ENCODE peak calls at places on chromosomes 3 and 15, in nine cellular contexts. One of them, this sample, is unnamed.

GRCh38 chr3:43347774-43348173 is 61.4 kb downstream of the SNRK start:
- DNase-seq in lower leg skin: no peak
- DNase-seq in testis: no peak
- DNase-seq in GM12892: no peak
- DNase-seq in A549: no peak
- DNase-seq in heart left ventricle: no peak
- DNase-seq in GM12878: no peak
- DNase-seq in suprapubic skin: peak
- DNase-seq in gastrocnemius medialis: no peak
- DNase-seq in this sample: no peak

GRCh38 chr15:41832875-41833274 is 5.0 kb downstream of the JMJD7 start:
- DNase-seq in lower leg skin: no peak
- DNase-seq in heart left ventricle: no peak
- DNase-seq in gastrocnemius medialis: no peak
- DNase-seq in GM12878: no peak
- DNase-seq in GM12892: no peak
- DNase-seq in testis: no peak
- DNase-seq in A549: no peak
- DNase-seq in suprapubic skin: no peak
- DNase-seq in this sample: no peak

GRCh38 chr3:22569570-22569969 is 633.6 kb upstream of the UBE2E2 start:
- DNase-seq in GM12878: no peak
- DNase-seq in suprapubic skin: no peak
- DNase-seq in gastrocnemius medialis: no peak
- DNase-seq in lower leg skin: no peak
- DNase-seq in A549: no peak
- DNase-seq in testis: no peak
- DNase-seq in heart left ventricle: no peak
- DNase-seq in GM12892: no peak
- DNase-seq in this sample: no peak

GRCh38 chr3:32340039-32340438 is 51.6 kb upstream of the CMTM7 start:
- DNase-seq in GM12878: no peak
- DNase-seq in lower leg skin: no peak
- DNase-seq in gastrocnemius medialis: no peak
- DNase-seq in heart left ventricle: no peak
- DNase-seq in A549: peak
- DNase-seq in testis: peak
- DNase-seq in suprapubic skin: no peak
- DNase-seq in GM12892: peak
- DNase-seq in this sample: peak

GRCh38 chr3:158789592-158789991 is 12.3 kb upstream of the MFSD1 start:
- DNase-seq in gastrocnemius medialis: no peak
- DNase-seq in A549: peak
- DNase-seq in GM12878: no peak
- DNase-seq in suprapubic skin: no peak
- DNase-seq in heart left ventricle: no peak
- DNase-seq in testis: peak
- DNase-seq in lower leg skin: no peak
- DNase-seq in GM12892: no peak
- DNase-seq in this sample: peak

GRCh38 chr3:12560505-12561188 is 3.8 kb downstream of the MKRN2 start:
- DNase-seq in heart left ventricle: no peak
- DNase-seq in gastrocnemius medialis: no peak
- DNase-seq in GM12878: peak
- DNase-seq in GM12892: no peak
- DNase-seq in testis: no peak
- DNase-seq in lower leg skin: peak
- DNase-seq in A549: no peak
- DNase-seq in suprapubic skin: no peak
- DNase-seq in this sample: no peak

GRCh38 chr3:116140100-116140689 is 305.1 kb downstream of the LSAMP start:
- DNase-seq in gastrocnemius medialis: no peak
- DNase-seq in lower leg skin: no peak
- DNase-seq in suprapubic skin: no peak
- DNase-seq in GM12878: no peak
- DNase-seq in GM12892: no peak
- DNase-seq in testis: no peak
- DNase-seq in heart left ventricle: no peak
- DNase-seq in A549: peak
- DNase-seq in this sample: peak

GRCh38 chr15:56835598-56836275 is 82.7 kb upstream of the TCF12 start:
- DNase-seq in heart left ventricle: peak
- DNase-seq in GM12878: no peak
- DNase-seq in lower leg skin: no peak
- DNase-seq in A549: no peak
- DNase-seq in gastrocnemius medialis: no peak
- DNase-seq in testis: peak
- DNase-seq in GM12892: no peak
- DNase-seq in suprapubic skin: no peak
- DNase-seq in this sample: no peak

GRCh38 chr15:29568840-29569532 is 253.3 kb downstream of the TJP1 start:
- DNase-seq in GM12892: no peak
- DNase-seq in A549: peak
- DNase-seq in suprapubic skin: no peak
- DNase-seq in GM12878: no peak
- DNase-seq in testis: peak
- DNase-seq in heart left ventricle: no peak
- DNase-seq in lower leg skin: no peak
- DNase-seq in gastrocnemius medialis: no peak
- DNase-seq in this sample: no peak

GRCh38 chr3:132399054-132399929 is 18.0 kb upstream of the DNAJC13 start:
- DNase-seq in A549: peak
- DNase-seq in testis: peak
- DNase-seq in gastrocnemius medialis: no peak
- DNase-seq in GM12878: no peak
- DNase-seq in lower leg skin: no peak
- DNase-seq in heart left ventricle: no peak
- DNase-seq in suprapubic skin: no peak
- DNase-seq in GM12892: no peak
- DNase-seq in this sample: peak

GRCh38 chr15:78061963-78062427 is 15.5 kb downstream of the TBC1D2B start:
- DNase-seq in gastrocnemius medialis: no peak
- DNase-seq in testis: peak
- DNase-seq in GM12878: no peak
- DNase-seq in GM12892: no peak
- DNase-seq in heart left ventricle: peak
- DNase-seq in lower leg skin: peak
- DNase-seq in suprapubic skin: peak
- DNase-seq in A549: no peak
- DNase-seq in this sample: peak

GRCh38 chr3:105366302-105367062 is at the start of gene ALCAM:
- DNase-seq in testis: peak
- DNase-seq in gastrocnemius medialis: peak
- DNase-seq in heart left ventricle: peak
- DNase-seq in GM12892: peak
- DNase-seq in A549: peak
- DNase-seq in lower leg skin: peak
- DNase-seq in GM12878: peak
- DNase-seq in suprapubic skin: peak
- DNase-seq in this sample: peak

GRCh38 chr3:105369501-105370371 is 3.0 kb downstream of the ALCAM start:
- DNase-seq in gastrocnemius medialis: peak
- DNase-seq in lower leg skin: peak
- DNase-seq in suprapubic skin: peak
- DNase-seq in GM12878: peak
- DNase-seq in testis: peak
- DNase-seq in GM12892: no peak
- DNase-seq in A549: peak
- DNase-seq in heart left ventricle: peak
- DNase-seq in this sample: peak

GRCh38 chr3:105367406-105368213 is 901 bp downstream of the ALCAM start:
- DNase-seq in testis: peak
- DNase-seq in lower leg skin: peak
- DNase-seq in A549: peak
- DNase-seq in heart left ventricle: peak
- DNase-seq in gastrocnemius medialis: peak
- DNase-seq in GM12878: peak
- DNase-seq in suprapubic skin: peak
- DNase-seq in GM12892: peak
- DNase-seq in this sample: peak

GRCh38 chr3:105367063-105367405 is 325 bp downstream of the ALCAM start:
- DNase-seq in GM12878: no peak
- DNase-seq in lower leg skin: peak
- DNase-seq in GM12892: peak
- DNase-seq in testis: peak
- DNase-seq in gastrocnemius medialis: no peak
- DNase-seq in heart left ventricle: peak
- DNase-seq in suprapubic skin: peak
- DNase-seq in A549: no peak
- DNase-seq in this sample: peak

DNA sequence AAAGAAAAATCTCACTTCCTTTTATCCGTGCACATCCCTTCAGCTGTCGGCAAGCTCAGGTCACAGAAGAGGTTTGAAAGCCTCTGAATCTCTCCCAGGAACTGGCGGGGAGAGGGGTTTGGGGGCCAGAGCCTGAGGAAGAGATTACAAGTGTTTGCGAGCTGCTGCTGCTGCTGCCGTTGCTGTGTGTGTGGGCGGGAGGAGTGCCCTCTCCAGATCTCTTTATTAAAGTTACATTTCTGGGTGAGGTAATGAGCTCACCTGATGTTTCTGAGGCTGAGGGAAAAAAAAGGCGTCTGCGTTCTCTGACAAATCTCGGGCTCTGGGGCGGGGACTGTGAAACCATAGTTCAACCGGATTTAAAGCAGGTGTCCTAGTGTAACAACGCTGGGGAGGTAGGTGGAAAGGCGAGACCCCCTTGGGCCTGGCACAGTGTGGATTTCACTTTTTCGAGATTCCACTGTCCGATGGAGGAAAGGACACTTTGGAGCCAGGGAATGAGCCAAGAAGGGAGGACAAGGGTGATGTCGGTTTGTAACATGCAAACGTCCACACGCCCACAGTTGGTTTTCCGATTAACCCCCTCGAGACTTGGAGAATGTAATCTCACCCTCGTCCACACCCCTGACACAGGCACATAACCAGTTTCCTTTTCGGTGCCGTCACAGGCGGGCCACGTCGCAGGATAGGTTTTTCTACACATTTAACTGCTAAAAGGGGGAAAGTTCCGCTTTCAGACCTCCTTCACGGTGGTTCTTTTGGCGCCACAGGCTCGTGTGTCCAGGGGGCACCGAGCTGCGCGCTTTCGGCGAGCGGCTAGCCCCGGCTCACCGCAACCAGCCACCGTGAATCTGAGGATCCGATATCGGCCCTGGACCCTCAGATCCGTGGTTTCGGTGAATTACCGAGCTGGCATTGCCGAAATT is 2.1 kb downstream of the ALCAM start:
- DNase-seq in gastrocnemius medialis: no peak
- DNase-seq in lower leg skin: peak
- DNase-seq in testis: peak
- DNase-seq in heart left ventricle: peak
- DNase-seq in GM12878: peak
- DNase-seq in GM12892: peak
- DNase-seq in A549: peak
- DNase-seq in suprapubic skin: peak
- DNase-seq in this sample: peak
- TF ChIP-seq POLR2A in gastrocnemius medialis: no peak
- TF ChIP-seq POLR2A in lower leg skin: no peak
- TF ChIP-seq POLR2A in testis: no peak
- TF ChIP-seq POLR2A in heart left ventricle: no peak
- TF ChIP-seq POLR2A in GM12878: peak
- TF ChIP-seq POLR2A in GM12892: peak
- TF ChIP-seq POLR2A in A549: no peak
- TF ChIP-seq POLR2A in suprapubic skin: no peak
- TF ChIP-seq POLR2A in this sample: no peak

DNA sequence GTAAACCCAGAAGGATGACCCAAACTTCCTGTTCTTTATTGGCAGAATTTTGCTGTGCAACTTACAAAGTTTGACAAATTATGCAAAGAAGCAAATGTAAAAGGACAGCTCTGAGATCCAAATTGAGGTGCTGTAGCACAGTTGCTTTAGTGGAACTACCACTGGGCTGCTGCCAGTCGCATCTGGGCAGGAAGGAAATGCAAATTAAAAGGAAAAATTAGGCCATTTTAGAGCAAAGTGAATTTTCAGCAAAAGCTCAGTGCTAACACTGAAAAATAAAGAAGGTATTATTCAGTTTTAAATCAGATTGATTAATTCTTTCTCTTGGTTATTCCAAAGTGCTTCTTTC is 104.5 kb downstream of the ZMAT3 start:
- DNase-seq in gastrocnemius medialis: no peak
- DNase-seq in GM12892: no peak
- DNase-seq in GM12878: no peak
- DNase-seq in testis: no peak
- DNase-seq in A549: no peak
- DNase-seq in suprapubic skin: no peak
- DNase-seq in lower leg skin: no peak
- DNase-seq in heart left ventricle: no peak
- DNase-seq in this sample: no peak
- TF ChIP-seq POLR2A in gastrocnemius medialis: no peak
- TF ChIP-seq POLR2A in GM12892: no peak
- TF ChIP-seq POLR2A in GM12878: no peak
- TF ChIP-seq POLR2A in testis: no peak
- TF ChIP-seq POLR2A in A549: no peak
- TF ChIP-seq POLR2A in suprapubic skin: no peak
- TF ChIP-seq POLR2A in lower leg skin: no peak
- TF ChIP-seq POLR2A in heart left ventricle: no peak
- TF ChIP-seq POLR2A in this sample: no peak

GRCh38 chr3:20041197-20041780 is 1.0 kb downstream of the KAT2B start:
- DNase-seq in A549: peak
- DNase-seq in GM12878: no peak
- DNase-seq in gastrocnemius medialis: peak
- DNase-seq in GM12892: peak
- DNase-seq in lower leg skin: peak
- DNase-seq in heart left ventricle: peak
- DNase-seq in suprapubic skin: peak
- DNase-seq in testis: peak
- DNase-seq in this sample: peak
- TF ChIP-seq POLR2A in A549: no peak
- TF ChIP-seq POLR2A in GM12878: peak
- TF ChIP-seq POLR2A in gastrocnemius medialis: peak
- TF ChIP-seq POLR2A in GM12892: no peak
- TF ChIP-seq POLR2A in lower leg skin: no peak
- TF ChIP-seq POLR2A in heart left ventricle: peak
- TF ChIP-seq POLR2A in suprapubic skin: no peak
- TF ChIP-seq POLR2A in testis: no peak
- TF ChIP-seq POLR2A in this sample: peak

DNA sequence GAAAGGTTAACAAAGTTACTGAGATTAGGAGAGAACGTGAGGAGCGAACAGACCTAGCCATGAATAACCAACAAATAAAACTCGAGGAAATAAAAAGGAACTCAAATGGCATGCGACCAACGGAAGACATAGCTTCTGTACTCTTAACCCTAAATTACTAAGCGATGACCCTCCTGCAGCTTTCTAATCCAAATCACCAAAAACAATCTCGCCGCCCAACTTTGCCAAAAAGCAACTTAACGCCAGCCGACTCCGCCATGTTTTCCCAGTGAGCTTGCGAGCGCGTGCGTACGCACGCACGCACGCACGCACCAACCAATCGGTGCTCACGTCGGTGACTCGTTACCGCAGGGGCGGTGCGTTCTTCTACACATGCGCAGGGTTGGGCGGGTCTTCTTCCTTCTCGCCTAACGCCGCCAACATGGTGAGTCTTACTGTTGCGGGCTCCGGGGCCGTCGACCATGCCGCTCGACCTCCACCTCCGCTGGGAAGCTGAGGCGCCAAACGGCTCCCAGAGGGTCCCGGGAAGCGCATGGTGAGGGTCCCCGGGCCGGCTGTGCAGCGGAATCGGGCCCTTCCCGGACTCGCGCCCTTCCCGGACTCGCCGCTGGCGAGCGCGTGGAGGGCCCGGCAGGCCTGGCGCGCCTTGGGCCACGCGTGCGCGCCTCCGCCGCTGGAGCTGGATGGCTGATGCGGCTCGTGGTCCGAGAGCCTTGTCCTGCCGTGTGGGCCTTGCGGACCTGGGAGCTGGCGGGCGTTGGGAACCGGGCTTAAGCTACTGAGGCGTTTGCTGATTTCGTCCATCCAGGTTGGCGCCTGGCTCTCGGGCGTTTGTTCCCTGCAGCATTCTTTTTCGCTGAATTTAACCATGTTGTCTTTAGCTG is at the start of gene RPL14:
- DNase-seq in testis: peak
- DNase-seq in suprapubic skin: peak
- DNase-seq in heart left ventricle: peak
- DNase-seq in A549: peak
- DNase-seq in GM12892: peak
- DNase-seq in GM12878: peak
- DNase-seq in gastrocnemius medialis: peak
- DNase-seq in lower leg skin: peak
- DNase-seq in this sample: peak
- TF ChIP-seq POLR2A in testis: peak
- TF ChIP-seq POLR2A in suprapubic skin: peak
- TF ChIP-seq POLR2A in heart left ventricle: peak
- TF ChIP-seq POLR2A in A549: peak
- TF ChIP-seq POLR2A in GM12892: peak
- TF ChIP-seq POLR2A in GM12878: peak
- TF ChIP-seq POLR2A in gastrocnemius medialis: peak
- TF ChIP-seq POLR2A in lower leg skin: peak
- TF ChIP-seq POLR2A in this sample: peak

This sample was measured in erythroblast.